ENCODE peak calls at places on chromosomes 16 and 17, in ten cellular contexts. One of them, this sample, is unnamed.

GRCh38 chr16:24873028-24873427 is 27.3 kb downstream of the SLC5A11 start:
- DNase-seq in bronchial epithelial cell: no peak
- DNase-seq in Panc1: no peak
- DNase-seq in thyroid gland: no peak
- DNase-seq in uterus: no peak
- DNase-seq in GM23248: no peak
- DNase-seq in neural progenitor cell: no peak
- DNase-seq in GM23338: no peak
- DNase-seq in fibroblast of villous mesenchyme: no peak
- DNase-seq in sigmoid colon: no peak
- DNase-seq in this sample: no peak

GRCh38 chr16:58501242-58502131 is 1.5 kb downstream of the NDRG4 start:
- DNase-seq in bronchial epithelial cell: no peak
- DNase-seq in Panc1: no peak
- DNase-seq in thyroid gland: peak; percentile 33
- DNase-seq in uterus: no peak
- DNase-seq in GM23248: peak; percentile 26
- DNase-seq in neural progenitor cell: peak; percentile 87
- DNase-seq in GM23338: peak; percentile 92
- DNase-seq in fibroblast of villous mesenchyme: no peak
- DNase-seq in sigmoid colon: peak; percentile 64
- DNase-seq in this sample: no peak

GRCh38 chr17:43880420-43880991 is 26.8 kb downstream of the MPP2 start:
- DNase-seq in bronchial epithelial cell: peak; percentile 20
- DNase-seq in Panc1: peak; percentile 32
- DNase-seq in thyroid gland: peak; percentile 94
- DNase-seq in uterus: no peak
- DNase-seq in GM23248: peak; percentile 30
- DNase-seq in neural progenitor cell: peak; percentile 74
- DNase-seq in GM23338: peak; percentile 73
- DNase-seq in fibroblast of villous mesenchyme: peak; percentile 6
- DNase-seq in sigmoid colon: no peak
- DNase-seq in this sample: no peak

GRCh38 chr17:43125967-43126910 is 1.1 kb upstream of the BRCA1 start:
- DNase-seq in bronchial epithelial cell: no peak
- DNase-seq in Panc1: no peak
- DNase-seq in thyroid gland: no peak
- DNase-seq in uterus: peak; percentile 18
- DNase-seq in GM23248: no peak
- DNase-seq in neural progenitor cell: peak; percentile 18
- DNase-seq in GM23338: peak; percentile 25
- DNase-seq in fibroblast of villous mesenchyme: peak; percentile 37
- DNase-seq in sigmoid colon: peak; percentile 66
- DNase-seq in this sample: no peak

GRCh38 chr17:39739020-39739884 is 1.5 kb downstream of the GRB7 start:
- DNase-seq in bronchial epithelial cell: peak; percentile 79
- DNase-seq in Panc1: no peak
- DNase-seq in thyroid gland: peak; percentile 85
- DNase-seq in uterus: peak; percentile 36
- DNase-seq in GM23248: peak; percentile 74
- DNase-seq in neural progenitor cell: peak; percentile 73
- DNase-seq in GM23338: peak; percentile 93
- DNase-seq in fibroblast of villous mesenchyme: no peak
- DNase-seq in sigmoid colon: no peak
- DNase-seq in this sample: no peak

GRCh38 chr16:21159281-21159951 is 942 bp downstream of the LDAF1 start:
- DNase-seq in bronchial epithelial cell: peak; percentile 68
- DNase-seq in Panc1: no peak
- DNase-seq in thyroid gland: peak; percentile 78
- DNase-seq in uterus: peak; percentile 31
- DNase-seq in GM23248: peak; percentile 55
- DNase-seq in neural progenitor cell: peak; percentile 71
- DNase-seq in GM23338: peak; percentile 89
- DNase-seq in fibroblast of villous mesenchyme: no peak
- DNase-seq in sigmoid colon: peak; percentile 75
- DNase-seq in this sample: peak; percentile 61

GRCh38 chr16:25257956-25258855 is 561 bp upstream of the ZKSCAN2 start:
- DNase-seq in bronchial epithelial cell: peak; percentile 40
- DNase-seq in Panc1: peak; percentile 67
- DNase-seq in thyroid gland: peak; percentile 82
- DNase-seq in uterus: peak; percentile 84
- DNase-seq in GM23248: peak; percentile 80
- DNase-seq in neural progenitor cell: peak; percentile 95
- DNase-seq in GM23338: peak; percentile 93
- DNase-seq in fibroblast of villous mesenchyme: peak; percentile 91
- DNase-seq in sigmoid colon: peak; percentile 93
- DNase-seq in this sample: peak; percentile 93

GRCh38 chr16:50692999-50693781 is at the start of gene NOD2:
- DNase-seq in bronchial epithelial cell: no peak
- DNase-seq in Panc1: no peak
- DNase-seq in thyroid gland: no peak
- DNase-seq in uterus: peak; percentile 27
- DNase-seq in GM23248: peak; percentile 38
- DNase-seq in neural progenitor cell: peak; percentile 63
- DNase-seq in GM23338: peak; percentile 68
- DNase-seq in fibroblast of villous mesenchyme: no peak
- DNase-seq in sigmoid colon: no peak
- DNase-seq in this sample: no peak

GRCh38 chr17:34254146-34254545 is 939 bp upstream of the CCL2 start:
- DNase-seq in bronchial epithelial cell: peak; percentile 7
- DNase-seq in Panc1: no peak
- DNase-seq in thyroid gland: no peak
- DNase-seq in uterus: no peak
- DNase-seq in GM23248: peak; percentile 89
- DNase-seq in neural progenitor cell: no peak
- DNase-seq in GM23338: no peak
- DNase-seq in fibroblast of villous mesenchyme: peak; percentile 55
- DNase-seq in sigmoid colon: no peak
- DNase-seq in this sample: no peak
- H3K4me3 ChIP-seq in bronchial epithelial cell: no peak overlapping the region
- H3K4me3 ChIP-seq in Panc1: no peak overlapping the region
- H3K4me3 ChIP-seq in thyroid gland: no peak overlapping the region
- H3K4me3 ChIP-seq in uterus: no peak overlapping the region
- H3K4me3 ChIP-seq in GM23248: peak overlapping the region; percentile 78
- H3K4me3 ChIP-seq in neural progenitor cell: no peak overlapping the region
- H3K4me3 ChIP-seq in GM23338: peak overlapping the region; percentile 46
- H3K4me3 ChIP-seq in fibroblast of villous mesenchyme: no peak overlapping the region
- H3K4me3 ChIP-seq in sigmoid colon: peak overlapping the region; percentile 50
- H3K4me3 ChIP-seq in this sample: no peak overlapping the region

GRCh38 chr16:778447-778846 is 9.7 kb downstream of the RPUSD1 start:
- DNase-seq in bronchial epithelial cell: no peak
- DNase-seq in Panc1: no peak
- DNase-seq in thyroid gland: no peak
- DNase-seq in uterus: no peak
- DNase-seq in GM23248: no peak
- DNase-seq in neural progenitor cell: no peak
- DNase-seq in GM23338: no peak
- DNase-seq in fibroblast of villous mesenchyme: no peak
- DNase-seq in sigmoid colon: no peak
- DNase-seq in this sample: no peak

GRCh38 chr16:778909-779527 is 9.2 kb downstream of the RPUSD1 start:
- DNase-seq in bronchial epithelial cell: no peak
- DNase-seq in Panc1: no peak
- DNase-seq in thyroid gland: no peak
- DNase-seq in uterus: no peak
- DNase-seq in GM23248: no peak
- DNase-seq in neural progenitor cell: no peak
- DNase-seq in GM23338: no peak
- DNase-seq in fibroblast of villous mesenchyme: no peak
- DNase-seq in sigmoid colon: no peak
- DNase-seq in this sample: no peak

GRCh38 chr16:777826-778225 is 10.4 kb downstream of the RPUSD1 start:
- DNase-seq in bronchial epithelial cell: no peak
- DNase-seq in Panc1: no peak
- DNase-seq in thyroid gland: no peak
- DNase-seq in uterus: no peak
- DNase-seq in GM23248: peak; percentile 41
- DNase-seq in neural progenitor cell: no peak
- DNase-seq in GM23338: no peak
- DNase-seq in fibroblast of villous mesenchyme: no peak
- DNase-seq in sigmoid colon: no peak
- DNase-seq in this sample: no peak

GRCh38 chr16:775236-775796 is 12.9 kb downstream of the RPUSD1 start:
- DNase-seq in bronchial epithelial cell: no peak
- DNase-seq in Panc1: no peak
- DNase-seq in thyroid gland: no peak
- DNase-seq in uterus: no peak
- DNase-seq in GM23248: no peak
- DNase-seq in neural progenitor cell: no peak
- DNase-seq in GM23338: no peak
- DNase-seq in fibroblast of villous mesenchyme: no peak
- DNase-seq in sigmoid colon: no peak
- DNase-seq in this sample: no peak

DNA sequence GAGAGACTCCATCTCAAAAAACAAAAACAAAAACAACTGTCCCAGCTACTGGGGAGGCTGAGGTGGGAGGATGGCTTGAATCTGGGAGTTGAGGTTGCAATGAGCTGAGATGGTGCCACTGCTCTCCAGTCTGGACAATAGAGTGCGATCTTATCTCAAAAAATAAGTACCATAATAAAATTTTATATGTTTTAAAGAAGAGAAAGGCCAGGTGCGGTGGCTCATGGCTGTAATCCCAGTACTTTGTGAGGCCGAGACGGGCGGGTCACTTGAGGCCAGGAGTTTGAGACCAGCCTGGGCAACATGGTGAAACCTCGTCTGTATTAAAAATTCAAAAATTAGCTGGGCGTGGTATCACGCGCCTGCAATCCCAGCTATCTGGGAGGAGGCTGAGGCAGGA is 11.4 kb downstream of the RPUSD1 start:
- DNase-seq in bronchial epithelial cell: no peak
- DNase-seq in Panc1: no peak
- DNase-seq in thyroid gland: no peak
- DNase-seq in uterus: no peak
- DNase-seq in GM23248: no peak
- DNase-seq in neural progenitor cell: no peak
- DNase-seq in GM23338: no peak
- DNase-seq in fibroblast of villous mesenchyme: no peak
- DNase-seq in sigmoid colon: no peak
- DNase-seq in this sample: no peak
- H3K4me3 ChIP-seq in bronchial epithelial cell: no peak overlapping the region
- H3K4me3 ChIP-seq in Panc1: no peak overlapping the region
- H3K4me3 ChIP-seq in thyroid gland: no peak overlapping the region
- H3K4me3 ChIP-seq in uterus: no peak overlapping the region
- H3K4me3 ChIP-seq in GM23248: no peak overlapping the region
- H3K4me3 ChIP-seq in neural progenitor cell: no peak overlapping the region
- H3K4me3 ChIP-seq in GM23338: no peak overlapping the region
- H3K4me3 ChIP-seq in fibroblast of villous mesenchyme: no peak overlapping the region
- H3K4me3 ChIP-seq in sigmoid colon: no peak overlapping the region
- H3K4me3 ChIP-seq in this sample: no peak overlapping the region

GRCh38 chr17:45825792-45826191 is 18.9 kb upstream of the SPPL2C start:
- DNase-seq in bronchial epithelial cell: no peak
- DNase-seq in Panc1: no peak
- DNase-seq in thyroid gland: no peak
- DNase-seq in uterus: no peak
- DNase-seq in GM23248: no peak
- DNase-seq in neural progenitor cell: no peak
- DNase-seq in GM23338: no peak
- DNase-seq in fibroblast of villous mesenchyme: no peak
- DNase-seq in sigmoid colon: no peak
- DNase-seq in this sample: no peak

GRCh38 chr17:45824901-45825492 is 19.7 kb upstream of the SPPL2C start:
- DNase-seq in bronchial epithelial cell: no peak
- DNase-seq in Panc1: no peak
- DNase-seq in thyroid gland: no peak
- DNase-seq in uterus: no peak
- DNase-seq in GM23248: no peak
- DNase-seq in neural progenitor cell: peak; percentile 36
- DNase-seq in GM23338: no peak
- DNase-seq in fibroblast of villous mesenchyme: no peak
- DNase-seq in sigmoid colon: no peak
- DNase-seq in this sample: no peak

GRCh38 chr17:45826919-45827628 is 17.6 kb upstream of the SPPL2C start:
- DNase-seq in bronchial epithelial cell: no peak
- DNase-seq in Panc1: no peak
- DNase-seq in thyroid gland: no peak
- DNase-seq in uterus: no peak
- DNase-seq in GM23248: no peak
- DNase-seq in neural progenitor cell: no peak
- DNase-seq in GM23338: no peak
- DNase-seq in fibroblast of villous mesenchyme: no peak
- DNase-seq in sigmoid colon: no peak
- DNase-seq in this sample: no peak

GRCh38 chr17:45824475-45824874 is 20.2 kb upstream of the SPPL2C start:
- DNase-seq in bronchial epithelial cell: no peak
- DNase-seq in Panc1: no peak
- DNase-seq in thyroid gland: no peak
- DNase-seq in uterus: no peak
- DNase-seq in GM23248: no peak
- DNase-seq in neural progenitor cell: no peak
- DNase-seq in GM23338: peak; percentile 60
- DNase-seq in fibroblast of villous mesenchyme: no peak
- DNase-seq in sigmoid colon: no peak
- DNase-seq in this sample: no peak

GRCh38 chr17:45828171-45829133 is 16.2 kb upstream of the SPPL2C start:
- DNase-seq in bronchial epithelial cell: no peak
- DNase-seq in Panc1: no peak
- DNase-seq in thyroid gland: no peak
- DNase-seq in uterus: no peak
- DNase-seq in GM23248: peak; percentile 20
- DNase-seq in neural progenitor cell: no peak
- DNase-seq in GM23338: no peak
- DNase-seq in fibroblast of villous mesenchyme: peak; percentile 50
- DNase-seq in sigmoid colon: no peak
- DNase-seq in this sample: no peak
- H3K4me3 ChIP-seq in bronchial epithelial cell: no peak overlapping the region
- H3K4me3 ChIP-seq in Panc1: no peak overlapping the region
- H3K4me3 ChIP-seq in thyroid gland: no peak overlapping the region
- H3K4me3 ChIP-seq in uterus: no peak overlapping the region
- H3K4me3 ChIP-seq in GM23248: no peak overlapping the region
- H3K4me3 ChIP-seq in neural progenitor cell: no peak overlapping the region
- H3K4me3 ChIP-seq in GM23338: no peak overlapping the region
- H3K4me3 ChIP-seq in fibroblast of villous mesenchyme: no peak overlapping the region
- H3K4me3 ChIP-seq in sigmoid colon: no peak overlapping the region
- H3K4me3 ChIP-seq in this sample: no peak overlapping the region

DNA sequence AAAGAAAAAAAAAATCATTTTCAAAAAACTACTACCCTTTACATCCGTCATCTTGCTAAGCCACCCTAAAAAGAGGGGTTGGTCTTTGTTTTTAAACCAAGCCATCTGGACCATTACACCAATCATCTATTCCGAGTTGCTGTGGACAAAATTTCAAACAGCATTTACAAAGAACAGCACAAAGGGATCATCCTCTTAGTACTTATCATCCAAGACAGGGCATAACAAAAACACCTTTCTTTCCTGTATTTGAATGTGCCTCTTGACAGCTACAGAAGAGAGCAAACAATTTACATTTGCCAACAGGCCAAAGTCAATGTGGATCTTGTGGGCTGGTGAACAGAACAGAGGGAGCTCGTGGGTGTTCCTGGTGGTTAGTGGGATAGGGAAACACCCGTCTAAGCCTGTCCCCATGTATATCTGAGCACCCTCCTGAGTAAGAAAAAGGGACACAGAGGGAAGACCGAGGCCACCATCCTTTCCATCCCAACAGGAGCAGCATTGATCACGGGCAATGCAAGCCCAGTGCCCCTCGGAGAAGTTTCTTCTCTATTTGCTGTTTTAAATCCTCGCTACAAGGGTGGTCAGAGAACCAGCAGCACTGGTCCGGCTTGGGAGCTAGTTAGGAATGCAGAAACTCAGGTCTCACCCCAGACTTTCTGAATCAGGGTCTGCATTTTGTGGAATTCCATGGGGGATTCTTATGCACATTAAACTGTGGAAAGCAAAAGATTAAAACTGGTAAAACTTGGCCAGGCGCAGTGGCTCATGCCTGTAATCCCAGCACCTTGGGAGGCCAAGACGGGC is 1.9 kb downstream of the SLC39A11 start:
- DNase-seq in bronchial epithelial cell: no peak
- DNase-seq in Panc1: no peak
- DNase-seq in thyroid gland: no peak
- DNase-seq in uterus: no peak
- DNase-seq in GM23248: no peak
- DNase-seq in neural progenitor cell: no peak
- DNase-seq in GM23338: no peak
- DNase-seq in fibroblast of villous mesenchyme: no peak
- DNase-seq in sigmoid colon: no peak
- DNase-seq in this sample: no peak
- H3K4me3 ChIP-seq in bronchial epithelial cell: no peak overlapping the region
- H3K4me3 ChIP-seq in Panc1: no peak overlapping the region
- H3K4me3 ChIP-seq in thyroid gland: no peak overlapping the region
- H3K4me3 ChIP-seq in uterus: no peak overlapping the region
- H3K4me3 ChIP-seq in GM23248: no peak overlapping the region
- H3K4me3 ChIP-seq in neural progenitor cell: no peak overlapping the region
- H3K4me3 ChIP-seq in GM23338: no peak overlapping the region
- H3K4me3 ChIP-seq in fibroblast of villous mesenchyme: no peak overlapping the region
- H3K4me3 ChIP-seq in sigmoid colon: no peak overlapping the region
- H3K4me3 ChIP-seq in this sample: no peak overlapping the region

This sample was measured in aorta.